ENCODE peak calls at places on chromosome 18, in ten cellular contexts. One of them, this sample, is unnamed.

GRCh38 chr18:79302120-79302519 is 93.6 kb upstream of the NFATC1 start:
- DNase-seq in activated CD8-positive, alpha-beta T cell treated with anti-CD3 and anti-CD28 coated beads, Interleukin-2, amount 10 ng/mL, durations not matched to agents 7 days and 5 days: no peak
- DNase-seq in SHP77: no peak
- DNase-seq in stimulated activated CD4-positive, alpha-beta T cell treated with anti-CD3 and anti-CD28 coated beads, Interleukin-4, amount 100 ng/mL, for 48 hours: no peak
- DNase-seq in NCI-H1092: no peak
- DNase-seq in upper lobe of right lung: no peak
- DNase-seq in stomach: no peak
- DNase-seq in heart left ventricle: no peak
- DNase-seq in myocyte: no peak
- DNase-seq in CD4-positive, alpha-beta T cell: no peak
- DNase-seq in this sample: no peak

GRCh38 chr18:33201509-33201926 is 239.0 kb downstream of the CCDC178 start:
- DNase-seq in CD4-positive, alpha-beta T cell: no peak
- DNase-seq in stomach: no peak
- DNase-seq in myocyte: peak; percentile 12
- DNase-seq in heart left ventricle: no peak
- DNase-seq in upper lobe of right lung: no peak
- DNase-seq in NCI-H1092: no peak
- DNase-seq in activated CD8-positive, alpha-beta T cell treated with anti-CD3 and anti-CD28 coated beads, Interleukin-2, amount 10 ng/mL, durations not matched to agents 7 days and 5 days: no peak
- DNase-seq in SHP77: no peak
- DNase-seq in stimulated activated CD4-positive, alpha-beta T cell treated with anti-CD3 and anti-CD28 coated beads, Interleukin-4, amount 100 ng/mL, for 48 hours: no peak
- DNase-seq in this sample: no peak

GRCh38 chr18:65056575-65056974 is 694.2 kb upstream of the CDH7 start:
- DNase-seq in stimulated activated CD4-positive, alpha-beta T cell treated with anti-CD3 and anti-CD28 coated beads, Interleukin-4, amount 100 ng/mL, for 48 hours: no peak
- DNase-seq in stomach: no peak
- DNase-seq in CD4-positive, alpha-beta T cell: no peak
- DNase-seq in upper lobe of right lung: no peak
- DNase-seq in SHP77: no peak
- DNase-seq in myocyte: no peak
- DNase-seq in heart left ventricle: no peak
- DNase-seq in NCI-H1092: no peak
- DNase-seq in activated CD8-positive, alpha-beta T cell treated with anti-CD3 and anti-CD28 coated beads, Interleukin-2, amount 10 ng/mL, durations not matched to agents 7 days and 5 days: no peak
- DNase-seq in this sample: no peak

GRCh38 chr18:6024740-6025139 is 129.4 kb upstream of the TMEM200C start:
- DNase-seq in myocyte: no peak
- DNase-seq in upper lobe of right lung: no peak
- DNase-seq in stimulated activated CD4-positive, alpha-beta T cell treated with anti-CD3 and anti-CD28 coated beads, Interleukin-4, amount 100 ng/mL, for 48 hours: no peak
- DNase-seq in stomach: no peak
- DNase-seq in heart left ventricle: no peak
- DNase-seq in SHP77: no peak
- DNase-seq in activated CD8-positive, alpha-beta T cell treated with anti-CD3 and anti-CD28 coated beads, Interleukin-2, amount 10 ng/mL, durations not matched to agents 7 days and 5 days: no peak
- DNase-seq in NCI-H1092: no peak
- DNase-seq in CD4-positive, alpha-beta T cell: no peak
- DNase-seq in this sample: no peak

GRCh38 chr18:44507729-44508325 is 172.9 kb upstream of the SETBP1 start:
- DNase-seq in upper lobe of right lung: peak; percentile 66
- DNase-seq in CD4-positive, alpha-beta T cell: no peak
- DNase-seq in NCI-H1092: no peak
- DNase-seq in SHP77: no peak
- DNase-seq in myocyte: no peak
- DNase-seq in stimulated activated CD4-positive, alpha-beta T cell treated with anti-CD3 and anti-CD28 coated beads, Interleukin-4, amount 100 ng/mL, for 48 hours: no peak
- DNase-seq in activated CD8-positive, alpha-beta T cell treated with anti-CD3 and anti-CD28 coated beads, Interleukin-2, amount 10 ng/mL, durations not matched to agents 7 days and 5 days: peak; percentile 66
- DNase-seq in stomach: no peak
- DNase-seq in heart left ventricle: peak; percentile 41
- DNase-seq in this sample: no peak

GRCh38 chr18:71630686-71631085 is 913.5 kb downstream of the CBLN2 start:
- DNase-seq in NCI-H1092: no peak
- DNase-seq in heart left ventricle: no peak
- DNase-seq in stimulated activated CD4-positive, alpha-beta T cell treated with anti-CD3 and anti-CD28 coated beads, Interleukin-4, amount 100 ng/mL, for 48 hours: no peak
- DNase-seq in upper lobe of right lung: no peak
- DNase-seq in stomach: no peak
- DNase-seq in CD4-positive, alpha-beta T cell: no peak
- DNase-seq in myocyte: no peak
- DNase-seq in activated CD8-positive, alpha-beta T cell treated with anti-CD3 and anti-CD28 coated beads, Interleukin-2, amount 10 ng/mL, durations not matched to agents 7 days and 5 days: no peak
- DNase-seq in SHP77: no peak
- DNase-seq in this sample: no peak

GRCh38 chr18:7980661-7981060 is 413.5 kb downstream of the PTPRM start:
- DNase-seq in activated CD8-positive, alpha-beta T cell treated with anti-CD3 and anti-CD28 coated beads, Interleukin-2, amount 10 ng/mL, durations not matched to agents 7 days and 5 days: no peak
- DNase-seq in upper lobe of right lung: no peak
- DNase-seq in heart left ventricle: no peak
- DNase-seq in NCI-H1092: no peak
- DNase-seq in stomach: no peak
- DNase-seq in CD4-positive, alpha-beta T cell: no peak
- DNase-seq in stimulated activated CD4-positive, alpha-beta T cell treated with anti-CD3 and anti-CD28 coated beads, Interleukin-4, amount 100 ng/mL, for 48 hours: no peak
- DNase-seq in SHP77: no peak
- DNase-seq in myocyte: no peak
- DNase-seq in this sample: no peak

GRCh38 chr18:57230861-57231260 is 84.0 kb downstream of the BOD1L2 start:
- DNase-seq in stomach: no peak
- DNase-seq in heart left ventricle: no peak
- DNase-seq in upper lobe of right lung: no peak
- DNase-seq in SHP77: no peak
- DNase-seq in stimulated activated CD4-positive, alpha-beta T cell treated with anti-CD3 and anti-CD28 coated beads, Interleukin-4, amount 100 ng/mL, for 48 hours: no peak
- DNase-seq in CD4-positive, alpha-beta T cell: no peak
- DNase-seq in activated CD8-positive, alpha-beta T cell treated with anti-CD3 and anti-CD28 coated beads, Interleukin-2, amount 10 ng/mL, durations not matched to agents 7 days and 5 days: no peak
- DNase-seq in myocyte: no peak
- DNase-seq in NCI-H1092: no peak
- DNase-seq in this sample: no peak

GRCh38 chr18:48002933-48003365 is 72.5 kb upstream of the SMAD2 start:
- DNase-seq in stimulated activated CD4-positive, alpha-beta T cell treated with anti-CD3 and anti-CD28 coated beads, Interleukin-4, amount 100 ng/mL, for 48 hours: no peak
- DNase-seq in stomach: peak; percentile 28
- DNase-seq in myocyte: peak; percentile 87
- DNase-seq in SHP77: peak; percentile 51
- DNase-seq in activated CD8-positive, alpha-beta T cell treated with anti-CD3 and anti-CD28 coated beads, Interleukin-2, amount 10 ng/mL, durations not matched to agents 7 days and 5 days: no peak
- DNase-seq in heart left ventricle: peak; percentile 75
- DNase-seq in upper lobe of right lung: peak; percentile 77
- DNase-seq in CD4-positive, alpha-beta T cell: no peak
- DNase-seq in NCI-H1092: no peak
- DNase-seq in this sample: no peak

GRCh38 chr18:76256897-76257500 is 238.0 kb downstream of the ZNF516 start:
- DNase-seq in upper lobe of right lung: no peak
- DNase-seq in myocyte: peak; percentile 53
- DNase-seq in heart left ventricle: no peak
- DNase-seq in stimulated activated CD4-positive, alpha-beta T cell treated with anti-CD3 and anti-CD28 coated beads, Interleukin-4, amount 100 ng/mL, for 48 hours: no peak
- DNase-seq in stomach: no peak
- DNase-seq in SHP77: peak; percentile 33
- DNase-seq in activated CD8-positive, alpha-beta T cell treated with anti-CD3 and anti-CD28 coated beads, Interleukin-2, amount 10 ng/mL, durations not matched to agents 7 days and 5 days: no peak
- DNase-seq in NCI-H1092: peak; percentile 62
- DNase-seq in CD4-positive, alpha-beta T cell: no peak
- DNase-seq in this sample: no peak